ENCODE peak calls at places on chromosomes 6 and 20, in seven cellular contexts. One of them, this sample, is unnamed.

GRCh38 chr6:144248470-144249301 is 36.4 kb upstream of the UTRN start:
- DNase-seq in fibroblast of lung: peak
- DNase-seq in kidney: no peak
- DNase-seq in breast epithelium: no peak
- DNase-seq in CD8-positive, alpha-beta T cell: no peak
- DNase-seq in MM.1S: no peak
- DNase-seq in adrenal gland: no peak
- DNase-seq in this sample: no peak

GRCh38 chr6:136173519-136174507 is 76.3 kb downstream of the MTFR2 start:
- DNase-seq in kidney: peak
- DNase-seq in breast epithelium: no peak
- DNase-seq in CD8-positive, alpha-beta T cell: no peak
- DNase-seq in MM.1S: no peak
- DNase-seq in adrenal gland: peak
- DNase-seq in fibroblast of lung: peak
- DNase-seq in this sample: peak

GRCh38 chr6:29553268-29554057 is 6.1 kb downstream of the UBD start:
- DNase-seq in fibroblast of lung: peak
- DNase-seq in breast epithelium: peak
- DNase-seq in CD8-positive, alpha-beta T cell: no peak
- DNase-seq in kidney: peak
- DNase-seq in MM.1S: no peak
- DNase-seq in adrenal gland: peak
- DNase-seq in this sample: peak

GRCh38 chr6:39357998-39358686 is 35.6 kb upstream of the KCNK16 start:
- DNase-seq in kidney: no peak
- DNase-seq in MM.1S: no peak
- DNase-seq in CD8-positive, alpha-beta T cell: no peak
- DNase-seq in adrenal gland: peak
- DNase-seq in breast epithelium: no peak
- DNase-seq in fibroblast of lung: peak
- DNase-seq in this sample: peak

GRCh38 chr20:48393311-48393685 is 434.5 kb downstream of the PREX1 start:
- DNase-seq in kidney: no peak
- DNase-seq in fibroblast of lung: no peak
- DNase-seq in MM.1S: no peak
- DNase-seq in breast epithelium: no peak
- DNase-seq in adrenal gland: no peak
- DNase-seq in CD8-positive, alpha-beta T cell: no peak
- DNase-seq in this sample: no peak

GRCh38 chr6:13278991-13279390 is 49.3 kb downstream of the TBC1D7 start:
- DNase-seq in CD8-positive, alpha-beta T cell: no peak
- DNase-seq in fibroblast of lung: no peak
- DNase-seq in adrenal gland: no peak
- DNase-seq in kidney: no peak
- DNase-seq in breast epithelium: no peak
- DNase-seq in MM.1S: no peak
- DNase-seq in this sample: no peak

GRCh38 chr6:135054238-135054574 is 416 bp downstream of the HBS1L start:
- DNase-seq in fibroblast of lung: peak
- DNase-seq in MM.1S: no peak
- DNase-seq in kidney: no peak
- DNase-seq in adrenal gland: no peak
- DNase-seq in breast epithelium: no peak
- DNase-seq in CD8-positive, alpha-beta T cell: no peak
- DNase-seq in this sample: peak

GRCh38 chr20:15440249-15440820 is 1102.9 kb upstream of the FLRT3 start:
- DNase-seq in breast epithelium: no peak
- DNase-seq in kidney: no peak
- DNase-seq in CD8-positive, alpha-beta T cell: no peak
- DNase-seq in fibroblast of lung: no peak
- DNase-seq in MM.1S: no peak
- DNase-seq in adrenal gland: no peak
- DNase-seq in this sample: no peak

GRCh38 chr20:38723982-38724602 is at the start of gene SLC32A1:
- DNase-seq in MM.1S: no peak
- DNase-seq in fibroblast of lung: no peak
- DNase-seq in CD8-positive, alpha-beta T cell: no peak
- DNase-seq in breast epithelium: no peak
- DNase-seq in kidney: no peak
- DNase-seq in adrenal gland: no peak
- DNase-seq in this sample: no peak

GRCh38 chr6:44926556-44926955 is 401.6 kb upstream of the RUNX2 start:
- DNase-seq in MM.1S: no peak
- DNase-seq in CD8-positive, alpha-beta T cell: no peak
- DNase-seq in adrenal gland: no peak
- DNase-seq in breast epithelium: no peak
- DNase-seq in kidney: no peak
- DNase-seq in fibroblast of lung: peak
- DNase-seq in this sample: no peak

GRCh38 chr6:11495565-11496145 is 41.9 kb upstream of the TMEM170B start:
- DNase-seq in breast epithelium: no peak
- DNase-seq in MM.1S: no peak
- DNase-seq in kidney: no peak
- DNase-seq in adrenal gland: no peak
- DNase-seq in fibroblast of lung: no peak
- DNase-seq in CD8-positive, alpha-beta T cell: no peak
- DNase-seq in this sample: no peak

GRCh38 chr6:157157228-157157627 is 166.1 kb downstream of the TMEM242 start:
- DNase-seq in kidney: no peak
- DNase-seq in breast epithelium: no peak
- DNase-seq in MM.1S: no peak
- DNase-seq in fibroblast of lung: no peak
- DNase-seq in adrenal gland: no peak
- DNase-seq in CD8-positive, alpha-beta T cell: no peak
- DNase-seq in this sample: no peak

GRCh38 chr6:43391448-43392031 is 22.1 kb upstream of the ZNF318 start:
- DNase-seq in adrenal gland: no peak
- DNase-seq in breast epithelium: no peak
- DNase-seq in fibroblast of lung: peak
- DNase-seq in kidney: no peak
- DNase-seq in CD8-positive, alpha-beta T cell: peak
- DNase-seq in MM.1S: no peak
- DNase-seq in this sample: no peak

GRCh38 chr6:157597461-157598312 is 216.7 kb downstream of the ZDHHC14 start:
- DNase-seq in CD8-positive, alpha-beta T cell: no peak
- DNase-seq in adrenal gland: peak
- DNase-seq in fibroblast of lung: no peak
- DNase-seq in kidney: peak
- DNase-seq in breast epithelium: peak
- DNase-seq in MM.1S: peak
- DNase-seq in this sample: peak

GRCh38 chr6:122012576-122012975 is 386.9 kb upstream of the HSF2 start:
- DNase-seq in kidney: no peak
- DNase-seq in CD8-positive, alpha-beta T cell: no peak
- DNase-seq in fibroblast of lung: peak
- DNase-seq in breast epithelium: no peak
- DNase-seq in MM.1S: no peak
- DNase-seq in adrenal gland: no peak
- DNase-seq in this sample: no peak

GRCh38 chr6:122007366-122007765 is 392.1 kb upstream of the HSF2 start:
- DNase-seq in kidney: no peak
- DNase-seq in adrenal gland: no peak
- DNase-seq in CD8-positive, alpha-beta T cell: no peak
- DNase-seq in fibroblast of lung: peak
- DNase-seq in breast epithelium: no peak
- DNase-seq in MM.1S: no peak
- DNase-seq in this sample: peak

GRCh38 chr6:122005661-122006060 is 393.8 kb upstream of the HSF2 start:
- DNase-seq in MM.1S: no peak
- DNase-seq in fibroblast of lung: peak
- DNase-seq in breast epithelium: no peak
- DNase-seq in CD8-positive, alpha-beta T cell: no peak
- DNase-seq in kidney: no peak
- DNase-seq in adrenal gland: no peak
- DNase-seq in this sample: no peak

DNA sequence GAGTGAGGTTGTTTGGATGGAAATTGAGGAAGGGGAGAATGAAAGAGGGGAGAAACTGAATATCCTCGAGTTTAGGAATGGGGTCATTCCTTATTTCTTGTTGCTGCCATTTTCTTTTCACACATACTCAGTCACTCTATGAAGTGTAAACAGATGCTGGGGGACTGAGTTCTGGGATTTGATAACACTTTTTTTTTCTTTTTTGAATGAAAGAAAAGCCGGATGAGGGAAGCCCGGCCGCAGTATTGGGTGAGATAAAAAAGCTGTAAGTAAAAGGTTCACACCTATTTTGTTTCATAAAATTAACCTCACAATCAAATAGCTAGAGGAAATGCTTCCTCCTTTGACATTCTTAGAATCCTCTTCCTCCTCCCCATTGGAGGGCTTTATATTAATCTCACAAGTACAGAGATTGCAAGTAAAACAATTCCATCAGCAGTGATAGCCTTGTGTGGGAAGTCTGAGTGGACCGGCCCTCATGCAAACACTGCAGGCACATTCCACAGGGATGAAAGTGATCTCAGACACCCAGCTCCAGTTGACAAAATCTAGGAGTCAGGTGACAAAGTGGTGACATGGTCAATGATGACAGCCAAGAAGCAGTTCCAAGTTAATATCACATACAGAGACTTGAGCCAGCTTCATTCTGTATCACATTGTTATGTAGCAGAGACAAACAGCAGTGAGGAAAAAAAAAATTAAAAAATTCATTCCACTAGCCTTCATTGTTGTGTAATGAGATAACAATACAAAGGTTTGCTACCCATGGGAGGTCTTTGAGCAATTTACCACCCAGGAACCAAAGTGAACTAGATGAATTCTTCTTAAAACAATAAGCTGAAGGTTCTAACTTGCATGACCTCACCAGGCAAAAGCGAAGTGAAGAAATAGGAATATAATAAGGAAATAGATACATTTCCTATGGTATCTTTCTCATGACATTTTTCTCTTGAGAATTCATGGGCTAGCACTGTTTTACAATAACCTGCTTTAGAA is 391.0 kb upstream of the HSF2 start:
- DNase-seq in breast epithelium: no peak
- DNase-seq in CD8-positive, alpha-beta T cell: no peak
- DNase-seq in adrenal gland: no peak
- DNase-seq in MM.1S: no peak
- DNase-seq in fibroblast of lung: peak
- DNase-seq in kidney: no peak
- DNase-seq in this sample: peak
- H3K4me3 ChIP-seq in breast epithelium: no peak
- H3K4me3 ChIP-seq in CD8-positive, alpha-beta T cell: no peak
- H3K4me3 ChIP-seq in adrenal gland: no peak
- H3K4me3 ChIP-seq in MM.1S: no peak
- H3K4me3 ChIP-seq in fibroblast of lung: no peak
- H3K4me3 ChIP-seq in kidney: no peak
- H3K4me3 ChIP-seq in this sample: no peak

GRCh38 chr6:148406579-148407371 is 64.1 kb downstream of the SASH1 start:
- DNase-seq in adrenal gland: no peak
- DNase-seq in fibroblast of lung: no peak
- DNase-seq in breast epithelium: no peak
- DNase-seq in CD8-positive, alpha-beta T cell: no peak
- DNase-seq in MM.1S: no peak
- DNase-seq in kidney: no peak
- DNase-seq in this sample: no peak

GRCh38 chr6:148401581-148401980 is 58.9 kb downstream of the SASH1 start:
- DNase-seq in CD8-positive, alpha-beta T cell: no peak
- DNase-seq in kidney: no peak
- DNase-seq in breast epithelium: no peak
- DNase-seq in fibroblast of lung: no peak
- DNase-seq in adrenal gland: no peak
- DNase-seq in MM.1S: no peak
- DNase-seq in this sample: no peak

GRCh38 chr6:148405893-148406292 is 63.3 kb downstream of the SASH1 start:
- DNase-seq in fibroblast of lung: no peak
- DNase-seq in MM.1S: no peak
- DNase-seq in breast epithelium: no peak
- DNase-seq in kidney: no peak
- DNase-seq in adrenal gland: no peak
- DNase-seq in CD8-positive, alpha-beta T cell: no peak
- DNase-seq in this sample: no peak

GRCh38 chr6:148407372-148407771 is 64.7 kb downstream of the SASH1 start:
- DNase-seq in adrenal gland: no peak
- DNase-seq in kidney: no peak
- DNase-seq in CD8-positive, alpha-beta T cell: no peak
- DNase-seq in fibroblast of lung: peak
- DNase-seq in MM.1S: no peak
- DNase-seq in breast epithelium: no peak
- DNase-seq in this sample: peak

GRCh38 chr6:148404456-148405022 is 61.9 kb downstream of the SASH1 start:
- DNase-seq in adrenal gland: no peak
- DNase-seq in kidney: no peak
- DNase-seq in breast epithelium: no peak
- DNase-seq in MM.1S: no peak
- DNase-seq in fibroblast of lung: no peak
- DNase-seq in CD8-positive, alpha-beta T cell: no peak
- DNase-seq in this sample: no peak
- H3K27ac ChIP-seq in adrenal gland: no peak
- H3K27ac ChIP-seq in kidney: no peak
- H3K27ac ChIP-seq in breast epithelium: no peak
- H3K27ac ChIP-seq in MM.1S: no peak
- H3K27ac ChIP-seq in fibroblast of lung: no peak
- H3K27ac ChIP-seq in CD8-positive, alpha-beta T cell: no peak
- H3K27ac ChIP-seq in this sample: no peak

DNA sequence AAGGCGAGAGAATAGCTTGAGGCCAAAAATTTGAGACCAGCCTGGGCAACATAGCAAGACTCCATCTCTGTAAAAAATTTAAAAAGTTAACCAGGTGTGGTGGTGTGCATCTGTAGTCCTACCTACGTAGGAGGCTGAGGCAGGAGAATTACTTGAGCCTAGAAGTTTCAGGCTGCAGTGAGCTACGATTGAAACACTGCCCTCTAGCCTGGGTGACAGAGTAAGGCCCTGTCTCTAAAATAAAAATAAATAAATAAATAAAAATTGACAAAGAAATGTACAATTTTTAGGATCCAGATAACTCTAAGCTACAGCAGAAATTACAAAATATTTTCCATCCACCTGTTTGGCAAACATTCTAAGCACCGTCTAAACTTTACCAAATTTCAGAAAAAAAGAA is 941.0 kb upstream of the ADGRB3 start:
- DNase-seq in adrenal gland: no peak
- DNase-seq in MM.1S: no peak
- DNase-seq in fibroblast of lung: no peak
- DNase-seq in CD8-positive, alpha-beta T cell: no peak
- DNase-seq in breast epithelium: no peak
- DNase-seq in kidney: no peak
- DNase-seq in this sample: no peak
- TF ChIP-seq CTCF in adrenal gland: no peak
- TF ChIP-seq CTCF in MM.1S: no peak
- TF ChIP-seq CTCF in fibroblast of lung: no peak
- TF ChIP-seq CTCF in CD8-positive, alpha-beta T cell: no peak
- TF ChIP-seq CTCF in breast epithelium: no peak
- TF ChIP-seq CTCF in kidney: no peak
- TF ChIP-seq CTCF in this sample: no peak

DNA sequence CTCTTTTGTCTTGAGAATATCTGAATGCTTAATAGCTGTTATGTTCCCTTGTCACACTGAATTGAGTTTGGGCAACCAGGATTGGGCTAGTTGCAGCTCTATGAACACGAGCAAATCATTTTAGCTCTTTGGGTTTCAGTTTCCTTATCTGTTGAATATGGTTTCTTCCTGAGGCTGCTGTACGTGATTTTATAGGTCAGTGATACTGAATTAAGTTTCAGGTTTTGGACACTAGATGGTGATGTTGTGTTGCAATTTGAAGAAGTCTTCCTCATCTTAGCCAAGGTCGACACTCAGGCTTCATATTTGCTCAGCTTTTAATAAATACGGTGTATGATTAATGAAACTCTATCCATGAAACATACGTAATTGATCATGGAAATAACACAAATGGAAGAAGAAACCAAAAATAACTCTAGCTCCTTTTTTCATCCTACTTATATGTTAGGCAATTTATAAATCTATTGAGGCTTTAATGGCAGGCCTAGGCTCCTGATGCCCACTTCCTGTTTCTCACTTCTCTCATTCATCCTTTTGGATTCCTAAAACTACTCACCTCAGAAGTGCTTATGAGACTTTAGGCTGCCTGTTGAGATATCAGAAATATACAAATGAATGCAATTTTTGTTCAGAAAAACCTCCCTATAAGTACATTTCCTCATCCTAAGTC is 354.1 kb upstream of the MAP3K7 start:
- DNase-seq in MM.1S: peak
- DNase-seq in breast epithelium: no peak
- DNase-seq in kidney: no peak
- DNase-seq in fibroblast of lung: peak
- DNase-seq in adrenal gland: no peak
- DNase-seq in CD8-positive, alpha-beta T cell: no peak
- DNase-seq in this sample: peak
- H3K4me3 ChIP-seq in MM.1S: peak
- H3K4me3 ChIP-seq in breast epithelium: no peak
- H3K4me3 ChIP-seq in kidney: no peak
- H3K4me3 ChIP-seq in fibroblast of lung: peak
- H3K4me3 ChIP-seq in adrenal gland: no peak
- H3K4me3 ChIP-seq in CD8-positive, alpha-beta T cell: no peak
- H3K4me3 ChIP-seq in this sample: no peak

This sample was measured in cardiac muscle cell.